ENCODE peak calls at places on chromosomes 1 and 21, in five cellular contexts. S is stomach, Z is K562, N is SK-N-SH, M is upper lobe of left lung. O is an unnamed sample. For H3K36me3 and H3K4me1, the result is how much of the 10 kb centered on the place peaks cover.

GRCh38 chr1:116760996-116761665 is 6.9 kb downstream of the CD2 start:
- DNase-seq in M (no peak), N (no peak), S (no peak), Z (no peak), O (no peak)

GRCh38 chr1:151166506-151166956 is 587 bp downstream of the SCNM1 start:
- DNase-seq in S (no peak), N (peak), Z (no peak), M (no peak), O (no peak)

GRCh38 chr1:114033961-114034360 is 54.7 kb downstream of the OLFML3 start:
- DNase-seq in S (no peak), N (no peak), Z (no peak), M (no peak), O (no peak)

GRCh38 chr1:147640553-147641165 is 29.7 kb downstream of the ACP6 start:
- DNase-seq in M (no peak), S (peak), N (peak), Z (peak), O (peak)

GRCh38 chr1:188425687-188426086 is 1596.9 kb downstream of the PLA2G4A start:
- DNase-seq in N (no peak), Z (no peak), M (no peak), S (no peak), O (no peak)

GRCh38 chr1:9249534-9250335 is 15.2 kb downstream of the H6PD start:
- DNase-seq in S (peak), N (peak), M (peak), Z (peak), O (peak)

GRCh38 chr1:24683713-24684162 is 40.6 kb downstream of the SRRM1 start:
- DNase-seq in M (no peak), Z (peak), S (no peak), N (no peak), O (no peak)

GRCh38 chr1:241639653-241640148 is 468 bp downstream of the CHML start:
- DNase-seq in Z (peak), N (peak), M (peak), S (no peak), O (peak)

GRCh38 chr1:39758556-39759435 is 12.4 kb downstream of the OXCT2 start:
- DNase-seq in N (no peak), S (no peak), M (peak), Z (no peak), O (no peak)

GRCh38 chr1:37808369-37809319 is 636 bp upstream of the YRDC start:
- DNase-seq in M (peak), Z (peak), N (peak), S (peak), O (peak)

GRCh38 chr1:31640964-31641363 is 3.7 kb downstream of the PEF1 start:
- DNase-seq in N (no peak), S (no peak), Z (no peak), M (no peak), O (no peak)

GRCh38 chr21:17416139-17416538 is 96.7 kb upstream of the CXADR start:
- DNase-seq in M (no peak), S (no peak), Z (no peak), N (no peak), O (no peak)

GRCh38 chr1:70754711-70755110 is 292.9 kb downstream of the PTGER3 start:
- DNase-seq in N (no peak), Z (no peak), M (no peak), S (no peak), O (no peak)

GRCh38 chr1:34977210-34977471 is 8.0 kb downstream of the TMEM35B start:
- DNase-seq in N (no peak), M (no peak), S (no peak), Z (no peak), O (no peak)

GRCh38 chr21:45630876-45631275 is 12.6 kb upstream of the PCBP3 start:
- DNase-seq in N (no peak), Z (no peak), M (no peak), S (no peak), O (no peak)

GRCh38 chr1:50605186-50605875 is 182.1 kb upstream of the DMRTA2 start:
- DNase-seq in N (peak), Z (peak), M (no peak), S (no peak), O (peak)

GRCh38 chr1:24745711-24746582 is 700 bp downstream of the CLIC4 start:
- DNase-seq in M (peak), N (peak), Z (peak), S (peak), O (peak)

GRCh38 chr21:37737497-37737896 is 178.8 kb downstream of the KCNJ6 start:
- DNase-seq in N (no peak), S (no peak), Z (no peak), M (no peak), O (no peak)

GRCh38 chr1:59432531-59433439 is 135.9 kb downstream of the FGGY start:
- DNase-seq in S (no peak), M (no peak), Z (no peak), N (no peak), O (no peak)

GRCh38 chr1:1989759-1990158 is 13.8 kb downstream of the CFAP74 start:
- DNase-seq in S (no peak), N (no peak), Z (no peak), M (no peak), O (no peak)

GRCh38 chr1:46816930-46817329 is 18.1 kb downstream of the CYP4B1 start:
- DNase-seq in M (no peak), S (no peak), N (no peak), Z (no peak), O (no peak)

GRCh38 chr1:151773698-151774097 is 10.4 kb upstream of the MRPL9 start:
- DNase-seq in M (no peak), N (no peak), Z (peak), S (no peak), O (no peak)

GRCh38 chr1:47416319-47417128 is 439 bp downstream of the FOXE3 start:
- DNase-seq in M (peak), S (no peak), N (peak), Z (no peak), O (no peak)

DNA sequence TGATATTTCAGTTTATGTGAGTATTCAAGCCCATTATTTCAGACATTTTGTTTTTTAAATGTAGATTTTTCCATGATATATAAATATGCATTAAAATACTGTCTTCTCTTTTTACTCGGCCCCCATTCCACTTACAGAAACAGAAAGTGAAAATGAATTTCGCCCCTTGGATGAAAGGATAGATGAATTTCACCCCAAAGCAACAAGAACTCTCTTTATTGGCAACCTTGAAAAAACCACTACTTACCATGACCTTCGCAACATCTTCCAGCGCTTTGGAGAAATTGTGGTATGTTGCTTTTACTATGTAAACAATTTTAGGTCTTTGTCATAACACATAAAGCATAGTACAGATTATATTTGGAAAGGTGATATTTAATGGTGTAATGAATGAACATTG is 59.9 kb downstream of the ZBTB17 start:
- DNase-seq in Z (no peak), N (no peak), S (no peak), M (no peak), O (no peak)
- H3K36me3 ChIP-seq in Z (half or more), N (half or more), S (half or more), M (under half), O (under half)

DNA sequence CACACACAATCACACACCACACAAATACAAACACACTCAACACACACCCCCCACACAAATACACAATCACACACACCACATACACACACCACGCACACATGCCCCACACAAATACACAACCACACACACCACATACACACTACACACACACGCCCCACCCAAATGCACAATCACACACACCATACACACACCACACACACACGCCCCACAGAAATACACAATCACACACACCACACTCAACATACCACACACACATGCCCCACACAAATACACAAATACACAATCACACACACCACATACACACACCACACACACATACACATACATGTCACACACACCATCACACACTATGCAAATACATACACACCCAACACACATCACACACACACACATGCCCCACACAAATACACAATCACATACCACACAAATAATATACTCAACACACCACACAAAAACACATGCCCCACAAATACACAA is 50.2 kb downstream of the PRDM15 start:
- DNase-seq in S (no peak), M (no peak), Z (no peak), N (no peak), O (no peak)
- TF ChIP-seq EP300 in S (no peak), M (no peak), Z (no peak), N (no peak), O (no peak)

DNA sequence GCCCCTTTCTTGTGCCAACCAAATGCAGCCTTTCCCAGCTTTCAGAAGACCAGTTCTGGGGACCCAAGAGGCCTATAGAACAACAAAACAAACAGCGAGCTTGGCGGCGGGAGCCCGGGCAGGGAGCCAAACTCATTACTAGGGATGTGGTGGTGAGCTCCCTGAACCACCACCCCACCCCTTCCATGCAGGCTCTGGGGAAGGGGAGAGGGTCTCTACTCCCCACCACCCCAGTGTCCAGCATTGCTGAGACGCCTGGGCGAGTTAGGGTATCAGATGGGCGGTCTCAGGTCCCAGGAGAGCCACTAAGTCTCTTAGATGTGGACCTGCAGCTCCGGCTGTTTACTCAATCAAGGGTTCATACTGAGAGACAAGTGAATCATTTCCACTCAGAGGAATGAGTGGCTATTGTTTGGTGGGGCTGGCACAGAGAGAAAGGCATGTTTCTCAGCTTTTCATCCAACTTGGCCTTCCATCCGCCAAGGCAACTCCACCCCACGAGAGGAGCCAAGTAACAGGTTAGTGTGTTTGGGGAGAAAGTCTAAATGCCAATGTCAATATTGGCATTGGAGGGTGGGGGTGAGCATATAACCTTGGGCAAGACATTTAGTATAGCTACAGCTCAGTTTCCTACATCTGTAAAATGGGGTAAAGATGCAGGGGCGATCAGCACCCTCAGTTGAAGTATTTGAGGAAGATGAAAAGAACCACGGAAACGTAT is 40.9 kb downstream of the PLXNA2 start:
- DNase-seq in Z (no peak), M (peak), S (peak), N (no peak), O (peak)
- H3K4me1 ChIP-seq in Z (under half), M (half or more), S (half or more), N (under half), O (under half)

GRCh38 chr1:36024761-36025303 is 59.1 kb upstream of the TEKT2 start:
- DNase-seq in Z (no peak), N (no peak), S (no peak), M (no peak), O (no peak)

GRCh38 chr1:36027766-36028165 is 56.1 kb upstream of the TEKT2 start:
- DNase-seq in M (no peak), Z (no peak), N (no peak), S (no peak), O (no peak)

GRCh38 chr1:36023098-36023769 is 60.7 kb upstream of the TEKT2 start:
- DNase-seq in N (no peak), S (no peak), M (no peak), Z (no peak), O (no peak)
- H3K36me3 ChIP-seq in N (half or more), S (half or more), M (under half), Z (under half), O (under half)

GRCh38 chr1:26784023-26784871 is 3.5 kb upstream of the PIGV start:
- DNase-seq in M (no peak), N (no peak), S (peak), Z (peak), O (peak)
- TF ChIP-seq EP300 in M (no peak), N (no peak), S (no peak), Z (peak), O (no peak)

GRCh38 chr1:247407978-247408560 is 7.9 kb upstream of the NLRP3 start:
- DNase-seq in N (no peak), S (no peak), M (no peak), Z (no peak), O (no peak)

GRCh38 chr1:247409869-247410544 is 6.0 kb upstream of the NLRP3 start:
- DNase-seq in N (no peak), Z (no peak), M (no peak), S (no peak), O (no peak)

GRCh38 chr1:247407180-247407616 is 8.8 kb upstream of the NLRP3 start:
- DNase-seq in M (peak), S (peak), Z (no peak), N (no peak), O (peak)

GRCh38 chr1:247415423-247416361 is at the start of gene NLRP3:
- DNase-seq in S (peak), N (no peak), M (no peak), Z (no peak), O (peak)

DNA sequence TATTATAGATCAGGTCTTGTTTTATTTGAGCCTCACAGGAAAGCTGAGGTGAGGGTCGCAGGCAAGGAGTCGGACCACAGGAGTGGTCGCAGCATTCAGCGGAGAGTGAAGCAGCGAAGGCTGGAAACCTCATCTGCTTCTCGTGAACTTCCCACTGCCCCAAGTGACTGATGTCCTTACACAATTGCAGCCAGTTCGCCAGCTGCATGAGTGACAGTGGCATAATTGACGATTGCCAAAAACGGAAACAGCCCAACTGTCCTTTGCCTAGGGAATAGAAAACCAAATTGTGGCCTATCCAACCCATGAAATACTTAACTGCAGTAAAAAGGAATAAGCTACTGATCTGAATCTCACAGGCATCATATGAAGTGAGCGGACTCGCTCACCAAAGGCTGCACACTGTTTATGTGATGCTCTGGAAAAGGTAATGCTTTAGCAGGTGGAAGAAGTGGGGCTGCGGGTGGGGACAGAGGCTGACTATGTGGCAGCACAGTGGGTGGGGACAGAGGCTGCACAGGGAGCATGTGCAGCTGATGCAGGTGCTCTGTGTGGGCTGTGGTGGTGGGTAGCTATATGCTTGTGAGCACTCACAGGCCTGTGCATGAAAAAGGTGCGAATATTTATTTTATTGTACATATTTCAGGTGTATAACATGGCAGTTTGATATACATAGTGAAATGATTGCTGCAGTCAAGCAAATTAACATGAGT is 4.2 kb upstream of the NLRP3 start:
- DNase-seq in S (no peak), M (no peak), N (no peak), Z (no peak), O (no peak)
- H3K4me1 ChIP-seq in S (under half), M (under half), N (under half), Z (under half), O (under half)

GRCh38 chr1:246311461-246311860 is 195.6 kb downstream of the SMYD3 start:
- DNase-seq in N (no peak), S (no peak), M (peak), Z (no peak), O (no peak)

GRCh38 chr1:246308533-246309075 is 198.5 kb downstream of the SMYD3 start:
- DNase-seq in M (no peak), N (peak), Z (no peak), S (no peak), O (no peak)

GRCh38 chr1:246304468-246305259 is 202.4 kb downstream of the SMYD3 start:
- DNase-seq in S (no peak), Z (peak), N (no peak), M (no peak), O (no peak)

GRCh38 chr1:246306415-246307037 is 200.6 kb downstream of the SMYD3 start:
- DNase-seq in M (no peak), Z (peak), N (no peak), S (no peak), O (no peak)

DNA sequence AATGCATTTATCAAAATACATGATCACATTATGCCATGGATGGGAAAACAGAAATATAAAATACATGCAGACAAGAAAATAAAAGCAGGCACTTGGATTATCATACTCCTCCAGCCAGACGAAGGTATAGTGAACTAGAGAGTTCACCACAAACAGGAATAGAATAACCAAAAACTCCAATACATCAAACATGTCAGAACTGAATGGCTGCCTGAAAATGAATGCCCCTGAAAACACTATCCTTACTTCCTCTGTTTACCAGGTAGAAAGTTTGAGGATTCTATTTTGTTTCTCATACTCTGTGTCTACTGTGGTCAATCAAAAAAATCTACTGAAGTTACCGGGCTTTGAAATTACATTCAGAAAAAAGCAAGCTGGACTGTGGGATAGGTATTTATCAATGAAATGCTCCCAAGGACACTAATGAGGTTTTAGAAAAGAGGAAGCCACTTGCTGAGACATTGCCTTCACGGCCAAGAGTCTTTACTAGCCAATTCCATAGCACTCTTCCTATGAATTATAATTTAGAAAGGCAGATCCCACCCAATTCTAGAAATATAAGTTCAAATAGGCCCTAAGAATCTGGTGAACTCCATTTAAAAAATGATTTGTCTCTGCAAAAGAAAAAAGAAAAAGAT is 197.7 kb downstream of the SMYD3 start:
- DNase-seq in N (no peak), S (no peak), Z (no peak), M (no peak), O (no peak)
- H3K36me3 ChIP-seq in N (under half), S (under half), Z (under half), M (under half), O (under half)

O was measured in transverse colon.